ENCODE peak calls at places on chromosomes 6 and 20, in eight cellular contexts. J is sigmoid colon, G is cardiac muscle cell, T is right atrium auricular region, E is left ventricle myocardium inferior, M is suprapubic skin, L is fibroblast of lung, K is upper lobe of left lung. C is an unnamed sample.

GRCh38 chr20:50996901-50997830 is 25.7 kb downstream of the KCNG1 start:
- DNase-seq in M (no peak), E (no peak), K (no peak), J (no peak), G (peak; percentile 29), L (peak; percentile 31), T (no peak), C (no peak)

GRCh38 chr6:134535831-134536230 is 217.9 kb upstream of the SGK1 start:
- DNase-seq in K (no peak), L (no peak), G (no peak), T (no peak), M (no peak), E (no peak), J (no peak), C (no peak)

GRCh38 chr6:118524686-118525085 is 23.4 kb upstream of the PLN start:
- DNase-seq in J (no peak), G (no peak), T (no peak), L (no peak), E (no peak), M (no peak), K (no peak), C (no peak)

GRCh38 chr6:118678866-118679265 is 27.5 kb upstream of the CEP85L start:
- DNase-seq in L (no peak), K (no peak), M (no peak), E (no peak), J (no peak), T (no peak), G (no peak), C (no peak)

GRCh38 chr6:36912583-36912982 is 26.8 kb downstream of the C6orf89 start:
- DNase-seq in G (peak; percentile 72), T (no peak), K (no peak), E (no peak), M (no peak), L (peak; percentile 84), J (no peak), C (no peak)

GRCh38 chr6:33740204-33740608 is 6.5 kb downstream of the IP6K3 start:
- DNase-seq in K (peak; percentile 53), L (peak; percentile 19), E (peak; percentile 50), T (no peak), J (no peak), G (peak; percentile 54), M (no peak), C (peak; percentile 73)

GRCh38 chr6:1544603-1545002 is 65.1 kb upstream of the FOXC1 start:
- DNase-seq in J (no peak), L (no peak), E (no peak), G (no peak), T (no peak), M (no peak), K (no peak), C (no peak)

GRCh38 chr6:91081452-91082067 is 494.7 kb upstream of the MAP3K7 start:
- DNase-seq in J (no peak), G (peak; percentile 82), M (no peak), T (no peak), E (no peak), K (no peak), L (peak; percentile 78), C (no peak)

GRCh38 chr6:141451176-141451507 is 681.6 kb upstream of the GJE1 start:
- DNase-seq in J (no peak), L (no peak), G (no peak), M (no peak), K (no peak), T (no peak), E (no peak), C (no peak)

GRCh38 chr6:97097068-97098047 is 172.8 kb downstream of the KLHL32 start:
- DNase-seq in L (peak; percentile 2), E (no peak), M (no peak), G (peak; percentile 14), J (no peak), T (no peak), K (no peak), C (no peak)

DNA sequence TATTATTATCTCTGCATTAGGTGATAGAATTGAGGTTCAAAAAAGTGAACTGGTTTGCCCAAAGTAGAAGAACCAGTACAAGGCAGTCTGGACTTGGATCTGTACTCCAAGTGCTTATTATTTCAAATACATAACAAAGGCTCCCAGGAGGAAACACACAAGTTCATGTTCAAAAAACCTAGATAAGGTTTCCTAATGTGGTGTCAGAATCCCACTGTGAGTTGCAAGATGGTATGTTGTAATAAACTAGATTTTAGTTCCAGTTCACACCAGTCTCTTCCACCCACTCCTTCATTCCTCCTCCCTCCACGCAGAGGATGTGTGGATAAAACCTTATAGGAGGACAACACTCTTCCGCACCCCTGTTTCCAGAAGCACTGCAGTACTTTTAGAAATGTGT is 42.8 kb downstream of the KIAA0319 start:
- DNase-seq in T (no peak), E (no peak), K (no peak), G (peak; percentile 65), M (no peak), L (no peak), J (no peak), C (no peak)
- H3K4me1 ChIP-seq in T (no peaks in the 10 kb centered on the region), E (no peaks in the 10 kb centered on the region), K (no peaks in the 10 kb centered on the region), G (no peaks in the 10 kb centered on the region), M (no peaks in the 10 kb centered on the region), L (no peaks in the 10 kb centered on the region), J (no peaks in the 10 kb centered on the region), C (no peaks in the 10 kb centered on the region)

GRCh38 chr20:710762-711120 is 35.1 kb upstream of the SCRT2 start:
- DNase-seq in L (no peak), T (no peak), G (no peak), J (no peak), K (no peak), M (no peak), E (no peak), C (no peak)
- H3K9me3 ChIP-seq in L (no peaks in the 10 kb centered on the region), T (no peaks in the 10 kb centered on the region), G (no peaks in the 10 kb centered on the region), J (no peaks in the 10 kb centered on the region), K (peaks cover 22% of the 10 kb centered on the region), M (peaks cover 6% of the 10 kb centered on the region), E (peaks cover 31% of the 10 kb centered on the region), C (peaks cover 23% of the 10 kb centered on the region)

DNA sequence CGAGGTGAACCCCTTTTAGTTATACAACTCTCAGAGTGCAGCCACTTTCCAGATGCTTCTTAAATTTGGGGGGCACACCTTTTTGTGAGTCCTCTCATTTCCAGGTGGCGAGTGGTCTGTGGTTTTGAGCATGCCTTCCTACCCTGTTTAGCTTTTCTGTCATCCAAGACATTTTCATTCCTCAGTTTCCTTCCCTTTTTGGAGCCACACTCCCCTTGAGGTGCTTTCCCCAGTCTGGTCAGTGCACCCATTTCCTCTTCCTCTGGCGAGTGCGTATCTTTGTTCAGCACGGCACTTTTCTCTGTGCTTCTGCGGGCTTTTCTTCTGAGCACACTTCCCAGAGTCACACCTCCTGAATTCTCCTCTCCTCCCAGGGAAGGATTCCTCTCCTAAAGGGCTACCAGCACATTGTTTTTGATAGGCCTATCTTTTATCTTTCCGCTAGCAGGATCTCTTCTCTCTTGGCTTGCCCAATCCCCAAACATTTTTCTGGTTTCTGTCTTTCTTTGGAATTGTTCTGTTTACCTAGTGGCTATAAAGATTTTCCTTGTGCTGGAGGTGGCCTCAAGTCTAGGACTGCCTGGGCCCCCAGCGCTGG is 1.4 kb downstream of the PHF20 start:
- DNase-seq in L (no peak), T (peak; percentile 63), K (peak; percentile 67), M (no peak), E (no peak), G (peak; percentile 52), J (peak; percentile 66), C (no peak)
- H3K4me1 ChIP-seq in L (peaks cover 12% of the 10 kb centered on the region), T (no peaks in the 10 kb centered on the region), K (peaks cover 81% of the 10 kb centered on the region), M (peaks cover 68% of the 10 kb centered on the region), E (peaks cover 84% of the 10 kb centered on the region), G (peaks cover 23% of the 10 kb centered on the region), J (peaks cover 48% of the 10 kb centered on the region), C (peaks cover 3% of the 10 kb centered on the region)

GRCh38 chr6:137191670-137192069 is 18.2 kb upstream of the IL22RA2 start:
- DNase-seq in J (no peak), K (no peak), E (no peak), L (peak; percentile 6), T (no peak), G (no peak), M (no peak), C (no peak)
- H3K9me3 ChIP-seq in J (no peaks in the 10 kb centered on the region), K (no peaks in the 10 kb centered on the region), E (peaks cover 32% of the 10 kb centered on the region), L (no peaks in the 10 kb centered on the region), T (no peaks in the 10 kb centered on the region), G (peaks cover 3% of the 10 kb centered on the region), M (peaks cover 6% of the 10 kb centered on the region), C (no peaks in the 10 kb centered on the region)

GRCh38 chr6:157985378-157986155 is 3.9 kb downstream of the SYNJ2 start:
- DNase-seq in L (no peak), K (no peak), M (no peak), J (peak; percentile 56), T (no peak), E (no peak), G (no peak), C (peak; percentile 68)
- H3K4me1 ChIP-seq in L (peaks cover 23% of the 10 kb centered on the region), K (peaks cover 40% of the 10 kb centered on the region), M (peaks cover 48% of the 10 kb centered on the region), J (peaks cover 60% of the 10 kb centered on the region), T (no peaks in the 10 kb centered on the region), E (peaks cover 61% of the 10 kb centered on the region), G (no peaks in the 10 kb centered on the region), C (peaks cover 21% of the 10 kb centered on the region)

GRCh38 chr6:170073846-170074245 is 217.0 kb downstream of the DLL1 start:
- DNase-seq in K (no peak), G (no peak), J (peak; percentile 55), E (no peak), L (no peak), M (peak; percentile 30), T (no peak), C (no peak)

GRCh38 chr6:170076466-170077165 is 214.3 kb downstream of the DLL1 start:
- DNase-seq in E (no peak), G (no peak), M (peak; percentile 49), T (no peak), L (no peak), J (no peak), K (peak; percentile 19), C (no peak)

GRCh38 chr6:170074907-170075306 is 216.0 kb downstream of the DLL1 start:
- DNase-seq in M (peak; percentile 44), L (no peak), K (no peak), J (no peak), E (no peak), G (no peak), T (no peak), C (no peak)

GRCh38 chr6:170074435-170074834 is 216.4 kb downstream of the DLL1 start:
- DNase-seq in J (peak; percentile 39), E (no peak), M (no peak), G (no peak), L (no peak), T (no peak), K (no peak), C (no peak)

GRCh38 chr6:170075659-170076223 is 215.1 kb downstream of the DLL1 start:
- DNase-seq in L (no peak), K (peak; percentile 17), T (no peak), G (no peak), M (peak; percentile 40), J (no peak), E (no peak), C (no peak)
- H3K9me3 ChIP-seq in L (no peaks in the 10 kb centered on the region), K (peaks cover 4% of the 10 kb centered on the region), T (no peaks in the 10 kb centered on the region), G (no peaks in the 10 kb centered on the region), M (no peaks in the 10 kb centered on the region), J (no peaks in the 10 kb centered on the region), E (peaks cover 3% of the 10 kb centered on the region), C (no peaks in the 10 kb centered on the region)

GRCh38 chr20:43665466-43666176 is 1.3 kb upstream of the MYBL2 start:
- DNase-seq in G (no peak), T (no peak), M (no peak), K (no peak), J (no peak), L (no peak), E (no peak), C (no peak)
- H3K4me1 ChIP-seq in G (no peaks in the 10 kb centered on the region), T (no peaks in the 10 kb centered on the region), M (peaks cover 16% of the 10 kb centered on the region), K (peaks cover 17% of the 10 kb centered on the region), J (peaks cover 12% of the 10 kb centered on the region), L (no peaks in the 10 kb centered on the region), E (peaks cover 16% of the 10 kb centered on the region), C (peaks cover 5% of the 10 kb centered on the region)